ENCODE peak calls at places on chromosomes 6 and 20, in six cellular contexts. One of them, this sample, is unnamed.
A peak's percentile ranks its signal among the peaks of the same experiment; 100 is the strongest.

GRCh38 chr6:153103256-153103655 is 27.8 kb downstream of the RGS17 start:
- DNase-seq in endothelial cell of umbilical vein: no peak
- DNase-seq in mammary epithelial cell: no peak
- DNase-seq in neural progenitor cell: no peak
- DNase-seq in fibroblast of lung: no peak
- DNase-seq in hepatocyte: no peak
- DNase-seq in this sample: no peak

GRCh38 chr6:45187841-45188240 is 140.3 kb upstream of the RUNX2 start:
- DNase-seq in endothelial cell of umbilical vein: no peak
- DNase-seq in mammary epithelial cell: peak; percentile 71
- DNase-seq in neural progenitor cell: no peak
- DNase-seq in fibroblast of lung: peak; percentile 77
- DNase-seq in hepatocyte: no peak
- DNase-seq in this sample: peak; percentile 36

GRCh38 chr6:14046476-14047068 is 71.0 kb upstream of the CD83 start:
- DNase-seq in endothelial cell of umbilical vein: peak; percentile 57
- DNase-seq in mammary epithelial cell: peak; percentile 39
- DNase-seq in neural progenitor cell: peak; percentile 68
- DNase-seq in fibroblast of lung: peak; percentile 53
- DNase-seq in hepatocyte: peak; percentile 80
- DNase-seq in this sample: peak; percentile 42

GRCh38 chr6:21924002-21924401 is 330.5 kb downstream of the SOX4 start:
- DNase-seq in endothelial cell of umbilical vein: no peak
- DNase-seq in mammary epithelial cell: no peak
- DNase-seq in neural progenitor cell: no peak
- DNase-seq in fibroblast of lung: no peak
- DNase-seq in hepatocyte: no peak
- DNase-seq in this sample: no peak

GRCh38 chr6:116779569-116780164 is 14.1 kb upstream of the FAM162B start:
- DNase-seq in endothelial cell of umbilical vein: peak; percentile 36
- DNase-seq in mammary epithelial cell: no peak
- DNase-seq in neural progenitor cell: peak; percentile 72
- DNase-seq in fibroblast of lung: peak; percentile 21
- DNase-seq in hepatocyte: peak; percentile 70
- DNase-seq in this sample: no peak

GRCh38 chr6:82251942-82252341 is 4.4 kb upstream of the IBTK start:
- DNase-seq in endothelial cell of umbilical vein: peak; percentile 62
- DNase-seq in mammary epithelial cell: no peak
- DNase-seq in neural progenitor cell: peak; percentile 70
- DNase-seq in fibroblast of lung: peak; percentile 27
- DNase-seq in hepatocyte: peak; percentile 66
- DNase-seq in this sample: no peak

GRCh38 chr6:113699239-113699638 is 157.9 kb upstream of the MARCKS start:
- DNase-seq in endothelial cell of umbilical vein: no peak
- DNase-seq in mammary epithelial cell: no peak
- DNase-seq in neural progenitor cell: no peak
- DNase-seq in fibroblast of lung: no peak
- DNase-seq in hepatocyte: no peak
- DNase-seq in this sample: no peak

GRCh38 chr6:169917153-169917552 is 165.7 kb downstream of the ERMARD start:
- DNase-seq in endothelial cell of umbilical vein: no peak
- DNase-seq in mammary epithelial cell: no peak
- DNase-seq in neural progenitor cell: no peak
- DNase-seq in fibroblast of lung: no peak
- DNase-seq in hepatocyte: no peak
- DNase-seq in this sample: no peak

GRCh38 chr6:136470044-136470443 is 80.2 kb downstream of the MAP7 start:
- DNase-seq in endothelial cell of umbilical vein: no peak
- DNase-seq in mammary epithelial cell: peak; percentile 18
- DNase-seq in neural progenitor cell: no peak
- DNase-seq in fibroblast of lung: no peak
- DNase-seq in hepatocyte: no peak
- DNase-seq in this sample: no peak

GRCh38 chr6:147570681-147571080 is 62.2 kb downstream of the SAMD5 start:
- DNase-seq in endothelial cell of umbilical vein: no peak
- DNase-seq in mammary epithelial cell: no peak
- DNase-seq in neural progenitor cell: no peak
- DNase-seq in fibroblast of lung: no peak
- DNase-seq in hepatocyte: no peak
- DNase-seq in this sample: no peak

GRCh38 chr6:13638014-13638413 is 22.9 kb downstream of the NOL7 start:
- DNase-seq in endothelial cell of umbilical vein: no peak
- DNase-seq in mammary epithelial cell: no peak
- DNase-seq in neural progenitor cell: no peak
- DNase-seq in fibroblast of lung: no peak
- DNase-seq in hepatocyte: no peak
- DNase-seq in this sample: no peak

GRCh38 chr20:48725589-48725991 is 102.2 kb downstream of the PREX1 start:
- DNase-seq in endothelial cell of umbilical vein: peak; percentile 28
- DNase-seq in mammary epithelial cell: no peak
- DNase-seq in neural progenitor cell: no peak
- DNase-seq in fibroblast of lung: peak; percentile 68
- DNase-seq in hepatocyte: no peak
- DNase-seq in this sample: peak; percentile 56

GRCh38 chr6:143270026-143270425 is 180.5 kb downstream of the ADAT2 start:
- DNase-seq in endothelial cell of umbilical vein: no peak
- DNase-seq in mammary epithelial cell: no peak
- DNase-seq in neural progenitor cell: no peak
- DNase-seq in fibroblast of lung: peak; percentile 87
- DNase-seq in hepatocyte: no peak
- DNase-seq in this sample: no peak

GRCh38 chr20:47272893-47273590 is 83.5 kb downstream of the ZMYND8 start:
- DNase-seq in endothelial cell of umbilical vein: peak; percentile 80
- DNase-seq in mammary epithelial cell: peak; percentile 60
- DNase-seq in neural progenitor cell: peak; percentile 70
- DNase-seq in fibroblast of lung: peak; percentile 69
- DNase-seq in hepatocyte: peak; percentile 82
- DNase-seq in this sample: peak; percentile 53

GRCh38 chr6:139926711-139927110 is 552.3 kb upstream of the CITED2 start:
- DNase-seq in endothelial cell of umbilical vein: no peak
- DNase-seq in mammary epithelial cell: no peak
- DNase-seq in neural progenitor cell: no peak
- DNase-seq in fibroblast of lung: peak; percentile 81
- DNase-seq in hepatocyte: no peak
- DNase-seq in this sample: no peak

GRCh38 chr20:36093025-36093803 is 61.3 kb upstream of the EPB41L1 start:
- DNase-seq in endothelial cell of umbilical vein: peak; percentile 24
- DNase-seq in mammary epithelial cell: peak; percentile 44
- DNase-seq in neural progenitor cell: peak; percentile 41
- DNase-seq in fibroblast of lung: peak; percentile 55
- DNase-seq in hepatocyte: peak; percentile 72
- DNase-seq in this sample: no peak

GRCh38 chr6:23650676-23651075 is 475.3 kb upstream of the NRSN1 start:
- DNase-seq in endothelial cell of umbilical vein: no peak
- DNase-seq in mammary epithelial cell: no peak
- DNase-seq in neural progenitor cell: peak; percentile 55
- DNase-seq in fibroblast of lung: no peak
- DNase-seq in hepatocyte: no peak
- DNase-seq in this sample: no peak

GRCh38 chr6:71531006-71531405 is 242.4 kb downstream of the OGFRL1 start:
- DNase-seq in endothelial cell of umbilical vein: no peak
- DNase-seq in mammary epithelial cell: no peak
- DNase-seq in neural progenitor cell: no peak
- DNase-seq in fibroblast of lung: peak; percentile 38
- DNase-seq in hepatocyte: no peak
- DNase-seq in this sample: no peak

GRCh38 chr6:137861550-137862337 is 5.3 kb upstream of the TNFAIP3 start:
- DNase-seq in endothelial cell of umbilical vein: no peak
- DNase-seq in mammary epithelial cell: peak; percentile 49
- DNase-seq in neural progenitor cell: no peak
- DNase-seq in fibroblast of lung: no peak
- DNase-seq in hepatocyte: no peak
- DNase-seq in this sample: no peak

GRCh38 chr20:18632196-18632789 is 44.4 kb downstream of the DTD1 start:
- DNase-seq in endothelial cell of umbilical vein: peak; percentile 49
- DNase-seq in mammary epithelial cell: peak; percentile 20
- DNase-seq in neural progenitor cell: peak; percentile 86
- DNase-seq in fibroblast of lung: peak; percentile 48
- DNase-seq in hepatocyte: peak; percentile 86
- DNase-seq in this sample: peak; percentile 57

DNA sequence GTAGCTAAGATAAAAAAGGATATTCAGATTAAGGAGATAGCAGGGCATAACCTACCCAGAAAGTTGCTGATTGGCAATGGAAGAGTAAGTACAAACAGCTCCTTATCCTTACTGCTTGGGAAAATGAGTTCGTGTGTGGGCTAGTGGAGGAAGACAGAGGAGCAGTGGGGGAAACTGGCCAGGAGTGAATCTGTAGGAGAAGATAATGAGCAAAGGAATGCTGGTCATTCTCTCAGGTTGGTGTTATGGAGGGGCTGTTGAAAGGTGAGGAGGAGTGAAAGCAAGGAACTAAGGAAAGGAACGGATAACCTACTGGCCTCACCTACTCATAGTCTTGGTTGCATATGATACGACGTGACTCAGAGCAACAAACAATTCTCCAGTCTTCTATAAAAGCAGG is 7.3 kb upstream of the GJB7 start:
- DNase-seq in endothelial cell of umbilical vein: no peak
- DNase-seq in mammary epithelial cell: no peak
- DNase-seq in neural progenitor cell: peak; percentile 18
- DNase-seq in fibroblast of lung: no peak
- DNase-seq in hepatocyte: no peak
- DNase-seq in this sample: no peak
- TF ChIP-seq EZH2 in endothelial cell of umbilical vein: no peak
- TF ChIP-seq EZH2 in mammary epithelial cell: no peak
- TF ChIP-seq EZH2 in neural progenitor cell: no peak
- TF ChIP-seq EZH2 in fibroblast of lung: no peak
- TF ChIP-seq EZH2 in hepatocyte: no peak
- TF ChIP-seq EZH2 in this sample: no peak

DNA sequence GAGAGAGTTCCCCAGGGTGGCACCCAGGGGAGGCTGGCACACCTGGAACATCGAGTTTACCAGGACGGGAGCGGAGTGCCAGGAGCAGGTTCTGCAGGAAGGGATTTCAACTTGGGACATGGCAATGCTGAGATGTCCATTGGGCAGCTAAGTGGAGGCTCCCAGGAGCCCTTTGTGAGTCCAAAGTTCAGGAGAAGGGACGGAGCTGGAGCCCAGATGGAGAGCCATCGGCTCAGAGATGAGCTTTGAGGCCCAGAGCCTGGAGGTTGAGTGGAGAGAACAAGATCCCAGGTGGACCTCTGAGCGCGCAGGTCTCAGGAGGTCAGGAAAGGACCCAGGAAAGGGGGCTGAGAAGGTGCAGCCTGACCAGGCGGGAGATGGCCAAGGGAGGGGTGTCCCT is 67.5 kb upstream of the AFDN start:
- DNase-seq in endothelial cell of umbilical vein: no peak
- DNase-seq in mammary epithelial cell: no peak
- DNase-seq in neural progenitor cell: no peak
- DNase-seq in fibroblast of lung: no peak
- DNase-seq in hepatocyte: no peak
- DNase-seq in this sample: no peak
- H2AFZ ChIP-seq in endothelial cell of umbilical vein: no peak overlapping the region
- H2AFZ ChIP-seq in mammary epithelial cell: no peak overlapping the region
- H2AFZ ChIP-seq in neural progenitor cell: no peak overlapping the region
- H2AFZ ChIP-seq in fibroblast of lung: no peak overlapping the region
- H2AFZ ChIP-seq in hepatocyte: no peak overlapping the region
- H2AFZ ChIP-seq in this sample: no peak overlapping the region

GRCh38 chr20:45322952-45323383 is 14.9 kb upstream of the MATN4 start:
- DNase-seq in endothelial cell of umbilical vein: peak; percentile 41
- DNase-seq in mammary epithelial cell: peak; percentile 51
- DNase-seq in neural progenitor cell: no peak
- DNase-seq in fibroblast of lung: peak; percentile 27
- DNase-seq in hepatocyte: peak; percentile 65
- DNase-seq in this sample: peak; percentile 48
- H3K27ac ChIP-seq in endothelial cell of umbilical vein: no peak overlapping the region
- H3K27ac ChIP-seq in mammary epithelial cell: peak overlapping the region; percentile 1
- H3K27ac ChIP-seq in neural progenitor cell: no peak overlapping the region
- H3K27ac ChIP-seq in fibroblast of lung: no peak overlapping the region
- H3K27ac ChIP-seq in hepatocyte: no peak overlapping the region
- H3K27ac ChIP-seq in this sample: no peak overlapping the region

DNA sequence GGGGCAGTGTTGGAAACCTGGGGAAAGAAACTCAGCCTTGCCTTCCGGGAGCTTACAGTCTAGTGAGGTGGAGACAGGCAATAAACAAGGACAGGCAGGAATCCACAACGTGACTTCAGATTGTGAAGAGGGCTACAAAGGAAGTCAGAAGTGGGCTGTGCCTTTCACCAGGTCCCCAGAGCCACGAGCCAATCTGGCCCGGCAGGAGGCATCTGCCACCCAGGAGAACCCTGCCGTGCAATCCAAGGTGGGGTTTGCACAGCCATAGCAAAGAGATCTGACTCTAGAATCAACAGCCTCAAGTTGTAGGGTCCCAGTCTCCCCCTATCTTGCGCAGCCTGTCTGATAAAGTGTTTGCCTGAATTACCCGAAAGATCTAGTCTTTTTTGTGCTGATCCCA is 5.5 kb downstream of the SLC32A1 start:
- DNase-seq in endothelial cell of umbilical vein: no peak
- DNase-seq in mammary epithelial cell: no peak
- DNase-seq in neural progenitor cell: no peak
- DNase-seq in fibroblast of lung: no peak
- DNase-seq in hepatocyte: no peak
- DNase-seq in this sample: no peak
- TF ChIP-seq EZH2 in endothelial cell of umbilical vein: no peak
- TF ChIP-seq EZH2 in mammary epithelial cell: no peak
- TF ChIP-seq EZH2 in neural progenitor cell: no peak
- TF ChIP-seq EZH2 in fibroblast of lung: no peak
- TF ChIP-seq EZH2 in hepatocyte: no peak
- TF ChIP-seq EZH2 in this sample: no peak

GRCh38 chr6:42653851-42654250 is 68.5 kb downstream of the PRPH2 start:
- DNase-seq in endothelial cell of umbilical vein: no peak
- DNase-seq in mammary epithelial cell: no peak
- DNase-seq in neural progenitor cell: no peak
- DNase-seq in fibroblast of lung: no peak
- DNase-seq in hepatocyte: no peak
- DNase-seq in this sample: no peak

GRCh38 chr6:42664718-42665117 is 57.7 kb downstream of the PRPH2 start:
- DNase-seq in endothelial cell of umbilical vein: no peak
- DNase-seq in mammary epithelial cell: no peak
- DNase-seq in neural progenitor cell: no peak
- DNase-seq in fibroblast of lung: no peak
- DNase-seq in hepatocyte: no peak
- DNase-seq in this sample: no peak

GRCh38 chr6:42661540-42662153 is 60.8 kb downstream of the PRPH2 start:
- DNase-seq in endothelial cell of umbilical vein: peak; percentile 73
- DNase-seq in mammary epithelial cell: peak; percentile 51
- DNase-seq in neural progenitor cell: peak; percentile 79
- DNase-seq in fibroblast of lung: peak; percentile 52
- DNase-seq in hepatocyte: peak; percentile 82
- DNase-seq in this sample: peak; percentile 45

GRCh38 chr6:42659806-42660205 is 62.6 kb downstream of the PRPH2 start:
- DNase-seq in endothelial cell of umbilical vein: no peak
- DNase-seq in mammary epithelial cell: peak; percentile 11
- DNase-seq in neural progenitor cell: no peak
- DNase-seq in fibroblast of lung: no peak
- DNase-seq in hepatocyte: no peak
- DNase-seq in this sample: no peak
- H2AFZ ChIP-seq in endothelial cell of umbilical vein: no peak overlapping the region
- H2AFZ ChIP-seq in mammary epithelial cell: no peak overlapping the region
- H2AFZ ChIP-seq in neural progenitor cell: no peak overlapping the region
- H2AFZ ChIP-seq in fibroblast of lung: no peak overlapping the region
- H2AFZ ChIP-seq in hepatocyte: no peak overlapping the region
- H2AFZ ChIP-seq in this sample: no peak overlapping the region

GRCh38 chr6:35014786-35015185 is 125.7 kb downstream of the ANKS1A start:
- DNase-seq in endothelial cell of umbilical vein: peak; percentile 24
- DNase-seq in mammary epithelial cell: peak; percentile 80
- DNase-seq in neural progenitor cell: no peak
- DNase-seq in fibroblast of lung: peak; percentile 24
- DNase-seq in hepatocyte: no peak
- DNase-seq in this sample: peak; percentile 77
- H3K27ac ChIP-seq in endothelial cell of umbilical vein: peak overlapping the region; percentile 32
- H3K27ac ChIP-seq in mammary epithelial cell: peak overlapping the region; percentile 28
- H3K27ac ChIP-seq in neural progenitor cell: no peak overlapping the region
- H3K27ac ChIP-seq in fibroblast of lung: no peak overlapping the region
- H3K27ac ChIP-seq in hepatocyte: no peak overlapping the region
- H3K27ac ChIP-seq in this sample: peak overlapping the region; percentile 59